ENCODE peak calls at places on chromosomes 2 and 18, in ten cellular contexts. U, F, D, Y, P, V, T, I, R and Z are unnamed samples.

GRCh38 chr2:177328056-177328455 is 63.5 kb upstream of the NFE2L2 start:
- DNase-seq in U (no peak), F (no peak), D (no peak), Y (no peak), P (no peak), V (no peak), T (no peak), I (no peak), R (no peak), Z (peak)

GRCh38 chr2:181054843-181055242 is 74.4 kb downstream of the UBE2E3 start:
- DNase-seq in U (no peak), F (no peak), D (no peak), Y (no peak), P (no peak), V (no peak), T (no peak), I (no peak), R (no peak), Z (no peak)

GRCh38 chr2:78778756-78779510 is 246.6 kb upstream of the REG3G start:
- DNase-seq in U (no peak), F (no peak), D (no peak), Y (no peak), P (no peak), V (no peak), T (no peak), I (no peak), R (no peak), Z (peak)

GRCh38 chr2:76688732-76689131 is 833.4 kb downstream of the LRRTM4 start:
- DNase-seq in U (no peak), F (no peak), D (no peak), Y (no peak), P (no peak), V (no peak), T (no peak), I (no peak), R (no peak), Z (no peak)

GRCh38 chr2:64130333-64130732 is 13.9 kb downstream of the PELI1 start:
- DNase-seq in U (no peak), F (no peak), D (no peak), Y (no peak), P (no peak), V (no peak), T (no peak), I (no peak), R (no peak), Z (no peak)

GRCh38 chr18:2846638-2847340 is at the start of gene EMILIN2:
- DNase-seq in U (no peak), F (no peak), D (peak), Y (peak), P (no peak), V (peak), T (no peak), I (no peak), R (peak), Z (peak)

GRCh38 chr2:173264603-173265366 is 89.9 kb upstream of the CDCA7 start:
- DNase-seq in U (no peak), F (peak), D (no peak), Y (peak), P (no peak), V (no peak), T (no peak), I (peak), R (no peak), Z (peak)

GRCh38 chr2:55364189-55365055 is 55.2 kb downstream of the CCDC88A start:
- DNase-seq in U (no peak), F (no peak), D (no peak), Y (no peak), P (no peak), V (no peak), T (no peak), I (peak), R (no peak), Z (no peak)

GRCh38 chr2:6352906-6353515 is 512.7 kb downstream of the CMPK2 start:
- DNase-seq in U (peak), F (no peak), D (peak), Y (no peak), P (peak), V (no peak), T (no peak), I (peak), R (no peak), Z (peak)

GRCh38 chr2:131076707-131077106 is 16.6 kb downstream of the FAM168B start:
- DNase-seq in U (no peak), F (no peak), D (no peak), Y (no peak), P (no peak), V (no peak), T (no peak), I (no peak), R (no peak), Z (no peak)

GRCh38 chr2:213261715-213262114 is 22.5 kb upstream of the SPAG16 start:
- DNase-seq in U (no peak), F (no peak), D (no peak), Y (no peak), P (no peak), V (no peak), T (no peak), I (no peak), R (no peak), Z (no peak)

GRCh38 chr2:102016399-102016955 is 24.7 kb downstream of the IL1R2 start:
- DNase-seq in U (no peak), F (no peak), D (no peak), Y (no peak), P (no peak), V (no peak), T (no peak), I (no peak), R (no peak), Z (no peak)

GRCh38 chr2:176395273-176395854 is 126.1 kb downstream of the MTX2 start:
- DNase-seq in U (no peak), F (no peak), D (no peak), Y (no peak), P (no peak), V (no peak), T (no peak), I (no peak), R (no peak), Z (no peak)

GRCh38 chr2:119760876-119761275 is 1.2 kb downstream of the PTPN4 start:
- DNase-seq in U (no peak), F (no peak), D (no peak), Y (peak), P (no peak), V (no peak), T (no peak), I (peak), R (no peak), Z (peak)

GRCh38 chr2:164620873-164621760 is at the start of gene GRB14:
- DNase-seq in U (peak), F (peak), D (peak), Y (peak), P (no peak), V (no peak), T (no peak), I (no peak), R (no peak), Z (no peak)

GRCh38 chr18:44149706-44150105 is 531.0 kb upstream of the SETBP1 start:
- DNase-seq in U (no peak), F (no peak), D (no peak), Y (no peak), P (no peak), V (no peak), T (no peak), I (no peak), R (no peak), Z (no peak)

GRCh38 chr2:84940088-84940470 is 30.9 kb upstream of the KCMF1 start:
- DNase-seq in U (no peak), F (no peak), D (no peak), Y (no peak), P (no peak), V (no peak), T (no peak), I (no peak), R (no peak), Z (no peak)

GRCh38 chr2:128416366-128416765 is 97.7 kb upstream of the HS6ST1 start:
- DNase-seq in U (no peak), F (no peak), D (no peak), Y (no peak), P (no peak), V (peak), T (no peak), I (no peak), R (peak), Z (no peak)

GRCh38 chr2:195531754-195532153 is 125.3 kb upstream of the SLC39A10 start:
- DNase-seq in U (no peak), F (no peak), D (no peak), Y (no peak), P (no peak), V (no peak), T (no peak), I (no peak), R (no peak), Z (no peak)

GRCh38 chr2:192148620-192149321 is 46.0 kb downstream of the TMEFF2 start:
- DNase-seq in U (peak), F (no peak), D (no peak), Y (no peak), P (no peak), V (no peak), T (no peak), I (peak), R (no peak), Z (no peak)

GRCh38 chr2:107635883-107636282 is 190.8 kb upstream of the RGPD4 start:
- DNase-seq in U (no peak), F (no peak), D (no peak), Y (no peak), P (no peak), V (no peak), T (no peak), I (no peak), R (no peak), Z (no peak)

GRCh38 chr2:198309673-198310280 is 505.4 kb downstream of the PLCL1 start:
- DNase-seq in U (peak), F (peak), D (peak), Y (peak), P (no peak), V (no peak), T (peak), I (peak), R (no peak), Z (peak)

GRCh38 chr18:56168049-56168781 is 470.2 kb downstream of the TXNL1 start:
- DNase-seq in U (no peak), F (no peak), D (no peak), Y (no peak), P (no peak), V (no peak), T (no peak), I (no peak), R (no peak), Z (no peak)

GRCh38 chr2:88813612-88814011 is 122.1 kb downstream of the RPIA start:
- DNase-seq in U (no peak), F (no peak), D (no peak), Y (no peak), P (no peak), V (no peak), T (no peak), I (no peak), R (no peak), Z (no peak)

GRCh38 chr18:80175451-80176235 is 66.6 kb downstream of the ADNP2 start:
- DNase-seq in U (peak), F (peak), D (no peak), Y (no peak), P (no peak), V (no peak), T (no peak), I (no peak), R (no peak), Z (no peak)

GRCh38 chr2:221642447-221642846 is 70.3 kb upstream of the EPHA4 start:
- DNase-seq in U (no peak), F (no peak), D (no peak), Y (no peak), P (no peak), V (no peak), T (no peak), I (no peak), R (no peak), Z (no peak)

GRCh38 chr18:51044928-51045587 is 15.0 kb downstream of the SMAD4 start:
- DNase-seq in U (no peak), F (no peak), D (no peak), Y (no peak), P (no peak), V (no peak), T (no peak), I (no peak), R (no peak), Z (no peak)

GRCh38 chr2:42618972-42619371 is 50.5 kb downstream of the MTA3 start:
- DNase-seq in U (no peak), F (no peak), D (no peak), Y (no peak), P (no peak), V (no peak), T (no peak), I (no peak), R (no peak), Z (no peak)

GRCh38 chr2:16248571-16249105 is 308.3 kb downstream of the MYCN start:
- DNase-seq in U (no peak), F (no peak), D (no peak), Y (no peak), P (no peak), V (no peak), T (no peak), I (no peak), R (peak), Z (no peak)

GRCh38 chr2:196876364-196876763 is 50.1 kb downstream of the PGAP1 start:
- DNase-seq in U (no peak), F (no peak), D (no peak), Y (no peak), P (no peak), V (no peak), T (no peak), I (no peak), R (no peak), Z (no peak)

GRCh38 chr2:1192121-1192520 is 221.1 kb upstream of the TPO start:
- DNase-seq in U (no peak), F (no peak), D (no peak), Y (no peak), P (no peak), V (no peak), T (no peak), I (no peak), R (no peak), Z (no peak)

GRCh38 chr18:57942493-57942892 is 101.5 kb upstream of the NEDD4L start:
- DNase-seq in U (no peak), F (no peak), D (no peak), Y (no peak), P (peak), V (no peak), T (no peak), I (no peak), R (no peak), Z (no peak)

GRCh38 chr2:146385031-146385430 is 1459.8 kb upstream of the ACVR2A start:
- DNase-seq in U (no peak), F (no peak), D (no peak), Y (no peak), P (no peak), V (no peak), T (no peak), I (no peak), R (no peak), Z (no peak)

GRCh38 chr2:41791523-41791922 is 256.3 kb upstream of the PKDCC start:
- DNase-seq in U (no peak), F (no peak), D (peak), Y (peak), P (no peak), V (no peak), T (no peak), I (no peak), R (no peak), Z (peak)

GRCh38 chr2:100929142-100929541 is 72.9 kb upstream of the RPL31 start:
- DNase-seq in U (no peak), F (no peak), D (no peak), Y (no peak), P (no peak), V (no peak), T (no peak), I (no peak), R (peak), Z (no peak)

GRCh38 chr2:42101641-42102605 is 54.1 kb downstream of the PKDCC start:
- DNase-seq in U (no peak), F (peak), D (peak), Y (peak), P (no peak), V (peak), T (peak), I (peak), R (no peak), Z (no peak)

GRCh38 chr18:33578371-33579146 is 540 bp downstream of the ASXL3 start:
- DNase-seq in U (peak), F (no peak), D (peak), Y (peak), P (no peak), V (peak), T (no peak), I (no peak), R (peak), Z (no peak)

GRCh38 chr2:241489733-241490443 is 18.5 kb downstream of the STK25 start:
- DNase-seq in U (no peak), F (no peak), D (no peak), Y (no peak), P (no peak), V (no peak), T (no peak), I (no peak), R (no peak), Z (peak)

GRCh38 chr2:212337036-212337435 is 201.6 kb downstream of the ERBB4 start:
- DNase-seq in U (no peak), F (no peak), D (no peak), Y (no peak), P (no peak), V (no peak), T (no peak), I (no peak), R (no peak), Z (no peak)